ENCODE peak calls at places on chromosome 17, in six cellular contexts. M is heart left ventricle, U is A549, F is sigmoid colon, G is ovary, Y is GM12878. P is an unnamed sample.

GRCh38 chr17:2102931-2103398 is 48.1 kb downstream of the HIC1 start:
- DNase-seq in F (peak; percentile 38), M (no peak), U (no peak), G (no peak), Y (no peak), P (no peak)

GRCh38 chr17:60039509-60040442 is 38.9 kb downstream of the HEATR6 start:
- DNase-seq in M (no peak), G (no peak), Y (no peak), U (no peak), F (no peak), P (no peak)

GRCh38 chr17:34764716-34765115 is 185.3 kb downstream of the TMEM132E start:
- DNase-seq in G (no peak), F (no peak), Y (no peak), U (no peak), M (no peak), P (no peak)

GRCh38 chr17:39700148-39700987 is 504 bp downstream of the ERBB2 start:
- DNase-seq in Y (no peak), M (no peak), G (peak; percentile 58), F (no peak), U (peak; percentile 66), P (no peak)

GRCh38 chr17:48374650-48375230 is 55.3 kb downstream of the SKAP1 start:
- DNase-seq in F (no peak), U (peak; percentile 76), Y (no peak), G (no peak), M (no peak), P (peak; percentile 67)

GRCh38 chr17:70225272-70225671 is 55.9 kb downstream of the KCNJ2 start:
- DNase-seq in U (no peak), M (no peak), G (no peak), Y (no peak), F (no peak), P (no peak)

GRCh38 chr17:45228121-45228941 is 6.6 kb downstream of the FMNL1 start:
- DNase-seq in M (no peak), G (no peak), F (no peak), U (no peak), Y (no peak), P (peak; percentile 13)

GRCh38 chr17:40557531-40558299 is 7.6 kb downstream of the CCR7 start:
- DNase-seq in F (no peak), G (peak; percentile 65), Y (no peak), U (no peak), M (no peak), P (no peak)

GRCh38 chr17:77535892-77536291 is 395.1 kb downstream of the SEC14L1 start:
- DNase-seq in M (no peak), G (no peak), Y (no peak), F (no peak), U (no peak), P (no peak)

GRCh38 chr17:66542183-66542966 is 240.0 kb downstream of the PRKCA start:
- DNase-seq in F (no peak), U (no peak), Y (peak; percentile 62), G (no peak), M (no peak), P (no peak)

GRCh38 chr17:43314582-43314981 is 80.8 kb upstream of the RNU2-1 start:
- DNase-seq in F (no peak), M (no peak), G (no peak), Y (no peak), U (no peak), P (no peak)

GRCh38 chr17:63419949-63420867 is 25.9 kb downstream of the CYB561 start:
- DNase-seq in U (no peak), F (no peak), Y (no peak), G (no peak), M (no peak), P (no peak)
- TF ChIP-seq POLR2A in U (no peak), F (no peak), Y (no peak), G (no peak), M (no peak), P (no peak)

GRCh38 chr17:3808701-3809100 is 7.7 kb upstream of the ITGAE start:
- DNase-seq in M (no peak), F (no peak), Y (no peak), U (no peak), G (no peak), P (no peak)

GRCh38 chr17:3805581-3805980 is 4.6 kb upstream of the ITGAE start:
- DNase-seq in M (no peak), U (no peak), Y (no peak), F (no peak), G (no peak), P (no peak)

GRCh38 chr17:3812284-3812683 is 11.3 kb upstream of the ITGAE start:
- DNase-seq in Y (no peak), F (no peak), U (no peak), M (no peak), G (no peak), P (no peak)

GRCh38 chr17:3810019-3810418 is 9.0 kb upstream of the ITGAE start:
- DNase-seq in F (no peak), G (no peak), Y (no peak), M (no peak), U (no peak), P (no peak)

DNA sequence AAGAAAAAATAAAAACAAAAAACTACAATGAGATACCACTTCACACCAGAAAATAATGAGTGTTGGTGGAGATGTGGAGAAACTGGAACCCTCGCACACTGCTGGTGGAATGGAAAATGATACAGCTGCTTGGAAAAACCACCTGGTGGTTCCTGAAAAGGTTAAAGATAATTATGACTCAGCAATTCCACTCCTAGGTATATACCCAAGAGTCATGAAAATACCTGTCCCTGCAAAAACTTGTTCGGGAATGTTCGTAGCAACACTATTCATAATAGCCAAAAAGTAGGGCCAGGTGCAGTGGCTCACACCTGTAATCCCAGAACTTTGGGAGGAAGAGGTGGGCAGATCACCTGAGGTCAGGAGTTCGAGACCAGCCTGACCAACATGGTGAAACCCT is 8.1 kb upstream of the ITGAE start:
- DNase-seq in U (no peak), G (no peak), M (no peak), F (no peak), Y (no peak), P (no peak)
- H3K4me1 ChIP-seq in U (peaks cover 4% of the 10 kb centered on the region), G (peaks cover 24% of the 10 kb centered on the region), M (no peaks in the 10 kb centered on the region), F (no peaks in the 10 kb centered on the region), Y (peaks cover 15% of the 10 kb centered on the region), P (no peaks in the 10 kb centered on the region)

GRCh38 chr17:55420067-55420775 is 1.4 kb downstream of the MMD start:
- DNase-seq in F (no peak), U (no peak), M (peak; percentile 30), Y (no peak), G (no peak), P (no peak)
- TF ChIP-seq POLR2A in F (no peak), U (no peak), M (no peak), Y (no peak), G (no peak), P (peak; percentile 24)

GRCh38 chr17:38450699-38451029 is 22.4 kb downstream of the ARHGAP23 start:
- DNase-seq in F (no peak), M (no peak), G (no peak), U (no peak), Y (no peak), P (no peak)
- H3K4me1 ChIP-seq in F (peaks cover 62% of the 10 kb centered on the region), M (peaks cover 63% of the 10 kb centered on the region), G (peaks cover 19% of the 10 kb centered on the region), U (peaks cover 75% of the 10 kb centered on the region), Y (peaks cover 11% of the 10 kb centered on the region), P (peaks cover 43% of the 10 kb centered on the region)

GRCh38 chr17:58667934-58668597 is 23.8 kb downstream of the TEX14 start:
- DNase-seq in F (no peak), U (no peak), Y (no peak), G (no peak), M (no peak), P (no peak)

GRCh38 chr17:58668598-58668935 is 23.3 kb downstream of the TEX14 start:
- DNase-seq in G (no peak), U (no peak), Y (no peak), F (no peak), M (no peak), P (no peak)

GRCh38 chr17:58669853-58670252 is 22.0 kb downstream of the TEX14 start:
- DNase-seq in G (no peak), M (no peak), F (no peak), Y (no peak), U (no peak), P (no peak)

GRCh38 chr17:58665946-58666857 is 25.6 kb downstream of the TEX14 start:
- DNase-seq in M (no peak), G (no peak), Y (no peak), U (no peak), F (no peak), P (no peak)

DNA sequence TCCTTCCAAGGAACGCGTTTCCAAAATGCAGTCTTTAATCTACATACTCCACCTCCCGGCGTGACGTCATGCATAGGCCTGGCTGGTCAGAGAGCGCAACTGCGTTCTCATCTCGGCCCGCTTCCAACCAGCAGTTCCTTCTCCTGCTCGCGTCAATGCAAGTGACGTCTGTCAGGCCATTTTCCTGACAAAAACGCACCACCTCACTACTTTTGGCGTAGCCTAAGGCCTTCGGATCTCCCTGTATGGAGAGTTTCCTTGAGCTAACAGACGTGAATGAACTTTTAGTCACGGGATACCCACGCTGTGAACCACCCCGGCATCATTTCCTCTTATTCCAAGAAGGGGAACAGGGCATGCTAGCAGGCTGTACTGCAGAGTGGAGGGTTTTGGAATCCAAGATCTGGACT is 25.0 kb downstream of the TEX14 start:
- DNase-seq in U (peak; percentile 72), M (peak; percentile 82), Y (no peak), F (peak; percentile 86), G (peak; percentile 75), P (peak; percentile 85)
- TF ChIP-seq POLR2A in U (no peak), M (no peak), Y (no peak), F (no peak), G (no peak), P (no peak)

DNA sequence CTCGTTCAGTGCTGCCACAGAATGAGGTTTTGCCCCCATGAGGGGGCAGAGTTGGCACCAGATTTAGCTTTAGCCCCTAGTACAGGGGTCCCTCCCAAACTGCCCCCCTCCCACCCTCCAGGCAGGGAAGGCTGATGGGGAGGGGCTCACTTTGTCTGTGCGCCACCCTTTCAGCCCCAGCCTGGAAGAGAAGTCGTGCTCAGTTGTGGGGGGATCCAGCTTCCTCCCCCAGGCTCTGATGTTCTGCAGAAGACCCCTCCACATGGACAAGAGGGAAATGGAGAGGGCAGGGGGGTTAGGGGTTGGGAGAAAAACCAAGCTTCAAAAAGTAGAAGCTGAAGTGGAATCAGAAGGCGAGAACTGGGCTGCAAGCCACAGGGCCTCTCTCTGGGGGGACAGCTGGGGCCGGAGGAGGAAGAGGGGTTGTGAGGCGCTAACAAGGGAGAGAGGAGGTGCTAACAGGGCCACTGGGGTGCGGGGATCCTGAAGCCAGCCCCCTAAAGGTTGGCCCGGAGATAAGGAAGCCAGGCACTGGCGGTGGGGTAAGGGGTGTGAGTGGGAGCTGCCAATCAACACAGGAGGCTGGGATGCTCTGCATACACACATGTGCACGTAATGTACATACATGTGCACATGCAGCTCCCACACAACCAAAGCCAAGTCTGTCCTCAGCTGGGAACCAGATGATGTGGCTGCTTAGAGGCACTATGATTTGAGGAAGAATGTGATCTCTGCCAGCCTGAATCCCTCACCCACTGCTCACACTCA is 7.0 kb upstream of the TMEM92 start:
- DNase-seq in Y (no peak), G (peak; percentile 58), F (peak; percentile 64), M (no peak), U (no peak), P (peak; percentile 4)
- H3K4me1 ChIP-seq in Y (no peaks in the 10 kb centered on the region), G (peaks cover 55% of the 10 kb centered on the region), F (peaks cover 66% of the 10 kb centered on the region), M (no peaks in the 10 kb centered on the region), U (peaks cover 30% of the 10 kb centered on the region), P (peaks cover 12% of the 10 kb centered on the region)

GRCh38 chr17:78915872-78916632 is 9.1 kb downstream of the TIMP2 start:
- DNase-seq in M (peak; percentile 64), F (peak; percentile 86), G (no peak), Y (no peak), U (peak; percentile 50), P (peak; percentile 55)
- TF ChIP-seq POLR2A in M (no peak), F (no peak), G (no peak), Y (no peak), U (no peak), P (no peak)

GRCh38 chr17:11921296-11921695 is 76.0 kb downstream of the ZNF18 start:
- DNase-seq in F (no peak), M (no peak), G (no peak), U (no peak), Y (no peak), P (no peak)
- H3K4me1 ChIP-seq in F (no peaks in the 10 kb centered on the region), M (no peaks in the 10 kb centered on the region), G (no peaks in the 10 kb centered on the region), U (peaks cover 3% of the 10 kb centered on the region), Y (no peaks in the 10 kb centered on the region), P (no peaks in the 10 kb centered on the region)

P was measured in transverse colon.